ENCODE peak calls at places on chromosomes 3 and 15, in seven cellular contexts. O is K562, H is GM23338, Z is HCT116, U is Panc1, A is SK-N-SH, F is GM12878. J is an unnamed sample.

GRCh38 chr3:59426851-59427565 is 377.2 kb upstream of the CFAP20DC start:
- DNase-seq in O (no peak), H (no peak), Z (no peak), U (no peak), A (no peak), F (no peak), J (peak; percentile 57)

GRCh38 chr3:116971531-116971930 is 262.0 kb downstream of the TUSC7 start:
- DNase-seq in O (no peak), H (peak; percentile 17), Z (no peak), U (no peak), A (peak; percentile 39), F (no peak), J (no peak)

GRCh38 chr3:45034612-45035252 is 8.6 kb downstream of the CLEC3B start:
- DNase-seq in O (no peak), H (no peak), Z (no peak), U (no peak), A (no peak), F (no peak), J (peak; percentile 97)

GRCh38 chr15:80401471-80401870 is 2.7 kb upstream of the ARNT2 start:
- DNase-seq in O (no peak), H (no peak), Z (no peak), U (no peak), A (no peak), F (no peak), J (no peak)

GRCh38 chr15:48693474-48693873 is 48.0 kb upstream of the FBN1 start:
- DNase-seq in O (no peak), H (no peak), Z (no peak), U (no peak), A (no peak), F (no peak), J (no peak)

GRCh38 chr3:122199552-122199951 is 16.1 kb downstream of the CASR start:
- DNase-seq in O (no peak), H (no peak), Z (no peak), U (no peak), A (no peak), F (no peak), J (no peak)

GRCh38 chr3:79005084-79005483 is 762.7 kb downstream of the ROBO1 start:
- DNase-seq in O (no peak), H (no peak), Z (no peak), U (no peak), A (no peak), F (no peak), J (no peak)

GRCh38 chr3:149339931-149340309 is 6.5 kb upstream of the TM4SF18 start:
- DNase-seq in O (no peak), H (peak; percentile 66), Z (peak; percentile 93), U (peak; percentile 99), A (no peak), F (no peak), J (no peak)

GRCh38 chr3:37861540-37862051 is at the start of gene CTDSPL:
- DNase-seq in O (peak; percentile 87), H (peak; percentile 65), Z (no peak), U (no peak), A (peak; percentile 88), F (no peak), J (no peak)

GRCh38 chr3:155230382-155230781 is 63.1 kb downstream of the STRIT1 start:
- DNase-seq in O (no peak), H (no peak), Z (no peak), U (no peak), A (no peak), F (no peak), J (no peak)

GRCh38 chr15:26075770-26076169 is 212.6 kb upstream of the ATP10A start:
- DNase-seq in O (no peak), H (no peak), Z (no peak), U (no peak), A (no peak), F (no peak), J (no peak)

GRCh38 chr3:62462097-62462789 is 88.9 kb upstream of the FEZF2 start:
- DNase-seq in O (no peak), H (no peak), Z (no peak), U (no peak), A (no peak), F (no peak), J (no peak)

GRCh38 chr3:62445267-62445666 is 71.9 kb upstream of the FEZF2 start:
- DNase-seq in O (no peak), H (peak; percentile 36), Z (no peak), U (no peak), A (no peak), F (peak; percentile 2), J (no peak)

GRCh38 chr3:10644189-10644588 is 138.8 kb upstream of the ATP2B2 start:
- DNase-seq in O (no peak), H (no peak), Z (no peak), U (no peak), A (no peak), F (no peak), J (no peak)

GRCh38 chr3:45599984-45600650 is 5.6 kb downstream of the LIMD1 start:
- DNase-seq in O (no peak), H (no peak), Z (no peak), U (no peak), A (no peak), F (no peak), J (no peak)

GRCh38 chr3:185647134-185647879 is 61.2 kb downstream of the SENP2 start:
- DNase-seq in O (no peak), H (no peak), Z (no peak), U (no peak), A (no peak), F (no peak), J (no peak)

GRCh38 chr3:16885588-16885903 is 791 bp downstream of the PLCL2 start:
- DNase-seq in O (no peak), H (no peak), Z (no peak), U (no peak), A (no peak), F (no peak), J (no peak)

GRCh38 chr3:155089495-155089894 is 9.4 kb downstream of the MME start:
- DNase-seq in O (no peak), H (no peak), Z (no peak), U (no peak), A (no peak), F (no peak), J (no peak)

GRCh38 chr3:37695138-37695537 is 166.5 kb upstream of the CTDSPL start:
- DNase-seq in O (no peak), H (no peak), Z (no peak), U (no peak), A (no peak), F (no peak), J (no peak)

GRCh38 chr15:70035719-70036077 is 62.0 kb downstream of the TLE3 start:
- DNase-seq in O (no peak), H (no peak), Z (no peak), U (no peak), A (no peak), F (peak; percentile 71), J (peak; percentile 35)

GRCh38 chr3:125058529-125058928 is 2.7 kb upstream of the HEG1 start:
- DNase-seq in O (no peak), H (peak; percentile 28), Z (no peak), U (no peak), A (no peak), F (no peak), J (no peak)
- H3K27ac ChIP-seq in O (no peak overlapping the region), H (no peak overlapping the region), Z (no peak overlapping the region), U (peak overlapping the region; percentile 97), A (no peak overlapping the region), F (no peak overlapping the region), J (no peak overlapping the region)

DNA sequence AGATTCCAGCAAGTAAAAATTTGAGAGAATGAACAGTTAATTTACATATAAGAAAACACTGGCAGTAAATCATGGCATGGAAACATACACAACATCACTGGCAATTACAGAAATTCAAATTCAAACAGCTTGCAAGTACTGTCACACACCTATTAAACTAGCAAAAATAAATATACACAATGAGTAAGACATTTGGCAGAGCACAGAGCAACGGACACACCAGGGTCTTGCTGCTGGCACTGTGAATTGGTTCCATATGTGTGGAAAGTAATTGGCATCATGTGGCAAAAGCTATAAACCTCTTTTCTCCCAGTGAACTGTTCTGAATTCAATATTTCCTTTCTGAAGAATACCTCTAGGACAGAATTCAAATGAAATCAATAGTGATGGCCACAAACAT is 78.3 kb downstream of the LRRK1 start:
- DNase-seq in O (no peak), H (no peak), Z (no peak), U (no peak), A (peak; percentile 46), F (no peak), J (no peak)
- TF ChIP-seq REST in O (no peak), H (no peak), Z (no peak), U (no peak), A (no peak), F (no peak), J (no peak)

GRCh38 chr3:56096941-56097340 is 371.3 kb downstream of the ERC2 start:
- DNase-seq in O (no peak), H (no peak), Z (no peak), U (no peak), A (no peak), F (no peak), J (no peak)
- TF ChIP-seq POLR2AphosphoS5 in O (no peak), H (no peak), Z (no peak), U (no peak), A (no peak), F (no peak), J (no peak)

DNA sequence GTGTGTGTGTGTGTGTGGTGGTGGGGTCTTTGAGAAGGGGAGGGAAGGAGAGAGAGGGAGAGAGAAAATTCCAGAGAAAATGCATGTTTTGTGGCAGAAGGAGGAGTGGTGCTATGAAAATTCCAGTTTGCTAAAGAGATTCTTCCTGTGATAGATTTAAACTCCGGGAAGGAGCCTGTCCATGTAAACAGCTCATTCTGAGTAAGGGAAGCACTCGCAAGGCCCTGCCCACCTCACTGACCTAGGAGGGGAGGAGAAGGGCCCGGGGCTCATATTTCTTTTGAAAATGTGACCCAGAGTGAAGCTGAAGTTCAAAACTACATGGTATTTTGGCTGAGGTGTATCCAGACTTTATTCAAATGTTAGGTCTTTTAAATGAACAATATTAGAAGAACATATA is 41.3 kb downstream of the ADAMTSL3 start:
- DNase-seq in O (no peak), H (peak; percentile 21), Z (no peak), U (no peak), A (no peak), F (no peak), J (no peak)
- H3K27ac ChIP-seq in O (no peak overlapping the region), H (no peak overlapping the region), Z (no peak overlapping the region), U (no peak overlapping the region), A (no peak overlapping the region), F (no peak overlapping the region), J (no peak overlapping the region)

DNA sequence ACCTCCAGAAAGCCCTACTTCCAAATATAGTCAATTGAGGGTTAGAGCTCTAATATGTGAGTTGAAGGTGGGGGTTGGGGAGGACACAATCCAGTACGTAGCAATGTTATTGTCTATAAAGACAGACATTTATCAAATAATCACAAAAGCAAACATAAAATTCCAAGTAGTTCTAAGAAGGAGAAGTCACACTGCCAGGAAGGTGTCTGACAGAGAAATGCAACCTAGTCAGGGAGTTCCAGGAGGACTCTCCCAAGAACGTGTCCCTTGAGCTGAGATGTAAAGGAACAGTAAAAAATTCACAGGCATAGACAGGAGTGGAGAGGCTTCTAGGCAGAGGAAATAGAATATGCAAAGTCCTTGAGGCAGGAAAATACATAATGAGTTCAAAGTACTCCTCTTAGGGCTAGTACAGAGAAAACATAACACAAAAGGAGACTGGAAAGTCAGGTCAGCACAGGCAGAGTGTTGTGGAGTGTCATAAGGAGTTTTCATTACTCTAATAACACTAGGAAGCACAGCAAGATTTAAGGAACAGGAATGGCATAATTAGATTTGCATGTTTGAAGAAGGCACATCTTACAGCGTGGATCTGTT is 277.6 kb upstream of the STT3B start:
- DNase-seq in O (no peak), H (no peak), Z (no peak), U (no peak), A (no peak), F (no peak), J (no peak)
- TF ChIP-seq REST in O (no peak), H (no peak), Z (no peak), U (no peak), A (no peak), F (no peak), J (no peak)

GRCh38 chr15:88649753-88650551 is 11.1 kb downstream of the ISG20 start:
- DNase-seq in O (no peak), H (no peak), Z (no peak), U (no peak), A (no peak), F (no peak), J (no peak)
- TF ChIP-seq POLR2AphosphoS5 in O (no peak), H (no peak), Z (no peak), U (no peak), A (no peak), F (no peak), J (no peak)